ENCODE peak calls at places on chromosomes 3 and 15, in nine cellular contexts. N, G, A, O, W, Z, D, X and F are unnamed samples.

GRCh38 chr3:112405845-112406244 is 72.9 kb downstream of the CD200 start:
- DNase-seq in A (no peak), X (no peak), D (no peak), W (no peak), N (no peak), O (peak; percentile 34), Z (no peak), G (no peak), F (no peak)

GRCh38 chr3:14680716-14681115 is 5.8 kb downstream of the C3orf20 start:
- DNase-seq in D (no peak), N (no peak), Z (no peak), O (no peak), X (no peak), G (no peak), W (no peak), A (no peak), F (no peak)

GRCh38 chr3:140927711-140928110 is 13.9 kb upstream of the SLC25A36 start:
- DNase-seq in D (no peak), N (no peak), W (no peak), A (no peak), G (no peak), X (no peak), O (no peak), Z (no peak), F (no peak)

GRCh38 chr3:59773970-59774369 is 724.1 kb upstream of the CFAP20DC start:
- DNase-seq in D (no peak), W (no peak), O (no peak), Z (no peak), N (no peak), A (no peak), G (no peak), X (no peak), F (no peak)

GRCh38 chr3:12591456-12591855 is 34.6 kb downstream of the MKRN2 start:
- DNase-seq in O (no peak), G (no peak), A (no peak), N (no peak), D (no peak), Z (no peak), X (no peak), W (no peak), F (no peak)

GRCh38 chr15:63110428-63111026 is 11.1 kb upstream of the LACTB start:
- DNase-seq in D (no peak), O (no peak), G (no peak), Z (no peak), N (no peak), W (no peak), X (no peak), A (no peak), F (peak; percentile 70)

GRCh38 chr3:93991286-93992030 is 11.5 kb downstream of the ARL13B start:
- DNase-seq in Z (no peak), X (no peak), G (no peak), O (no peak), A (no peak), W (no peak), D (no peak), N (no peak), F (no peak)

GRCh38 chr3:114079761-114080160 is 23.2 kb downstream of the QTRT2 start:
- DNase-seq in A (no peak), X (no peak), W (no peak), Z (no peak), O (no peak), N (no peak), G (no peak), D (no peak), F (no peak)

GRCh38 chr3:45760878-45761711 is 35.2 kb downstream of the SLC6A20 start:
- DNase-seq in G (peak; percentile 75), N (no peak), Z (peak; percentile 67), A (peak; percentile 47), O (peak; percentile 42), X (peak; percentile 58), W (no peak), D (peak; percentile 80), F (no peak)